ENCODE peak calls at places on chromosomes 1 and 21, in five cellular contexts. M, I, E, L and G are unnamed samples.

GRCh38 chr21:45264919-45265515 is 22.7 kb downstream of the POFUT2 start:
- DNase-seq in I (no peak), M (peak; percentile 2), E (no peak), L (no peak), G (no peak)

GRCh38 chr1:58162952-58163550 is 383.5 kb downstream of the OMA1 start:
- DNase-seq in E (peak; percentile 52), M (peak; percentile 87), L (no peak), I (no peak), G (no peak)

GRCh38 chr1:79848316-79848715 is 841.8 kb upstream of the ADGRL4 start:
- DNase-seq in L (no peak), E (peak; percentile 10), M (no peak), I (no peak), G (no peak)

GRCh38 chr1:156122519-156123355 is 8.2 kb downstream of the LMNA start:
- DNase-seq in I (no peak), L (peak; percentile 78), M (peak; percentile 76), E (peak; percentile 92), G (no peak)

GRCh38 chr1:13662498-13662897 is 37.5 kb upstream of the PRDM2 start:
- DNase-seq in I (no peak), E (no peak), M (peak; percentile 51), L (no peak), G (no peak)

GRCh38 chr1:188363943-188364342 is 1535.2 kb downstream of the PLA2G4A start:
- DNase-seq in I (no peak), E (no peak), L (no peak), M (no peak), G (no peak)

GRCh38 chr1:24203404-24203803 is 16.3 kb upstream of the IFNLR1 start:
- DNase-seq in I (no peak), L (no peak), M (no peak), E (no peak), G (no peak)

GRCh38 chr21:25002676-25003075 is 604.6 kb downstream of the MRPL39 start:
- DNase-seq in M (no peak), I (no peak), E (no peak), L (no peak), G (no peak)

GRCh38 chr21:41215856-41216408 is 48.0 kb downstream of the BACE2 start:
- DNase-seq in I (no peak), L (no peak), E (no peak), M (no peak), G (no peak)

GRCh38 chr1:106998431-106999002 is 58.0 kb upstream of the PRMT6 start:
- DNase-seq in M (peak; percentile 21), L (no peak), I (no peak), E (no peak), G (no peak)

GRCh38 chr1:239394107-239394506 is 7.7 kb downstream of the CHRM3 start:
- DNase-seq in L (no peak), I (no peak), M (no peak), E (no peak), G (no peak)
- H3K27ac ChIP-seq in L (no peak overlapping the region), I (no peak overlapping the region), M (no peak overlapping the region), E (no peak overlapping the region), G (no peak overlapping the region)

DNA sequence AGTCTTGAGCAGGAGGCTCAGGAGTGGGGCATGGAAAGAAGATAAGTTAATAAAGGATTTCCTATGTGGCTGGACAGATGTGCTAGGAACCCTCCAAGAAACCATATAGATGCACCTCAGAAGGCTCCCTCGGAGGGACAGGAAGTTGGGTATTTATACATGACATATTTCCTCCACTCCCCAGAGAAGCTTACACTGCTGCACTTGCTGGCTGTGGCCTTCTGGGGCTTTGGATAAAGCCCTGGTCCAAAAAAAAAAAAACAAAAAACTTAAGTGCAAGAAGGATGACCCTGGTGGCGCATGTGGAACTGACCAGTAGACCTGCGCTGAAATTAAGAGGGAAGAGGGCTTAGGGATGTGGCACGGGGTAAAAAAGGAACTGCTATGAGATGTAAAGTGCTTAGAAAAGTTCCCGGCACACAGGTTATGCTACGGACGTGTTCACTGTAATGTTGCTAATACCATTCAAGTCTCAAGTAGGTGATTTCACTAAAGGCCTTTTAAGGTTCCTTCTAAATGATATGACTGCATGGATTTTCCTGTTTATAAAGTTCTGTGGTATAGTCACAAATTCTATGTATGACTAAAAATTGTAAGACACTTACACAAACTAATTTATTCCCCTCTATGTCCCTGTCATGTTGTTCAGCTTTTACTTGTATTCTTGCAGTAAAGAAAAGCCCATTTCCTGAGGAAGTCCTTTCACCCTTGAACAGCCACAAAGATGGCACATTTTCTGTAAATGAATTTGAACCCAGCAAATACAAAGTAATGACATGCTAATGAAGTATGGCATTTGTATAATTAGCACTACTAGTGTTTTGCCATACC is 253.6 kb downstream of the HMCN1 start:
- DNase-seq in M (no peak), I (no peak), L (no peak), E (no peak), G (no peak)
- H3K4me1 ChIP-seq in M (no peaks in the 10 kb centered on the region), I (no peaks in the 10 kb centered on the region), L (peaks cover 20% of the 10 kb centered on the region), E (peaks cover 3% of the 10 kb centered on the region), G (peaks cover 5% of the 10 kb centered on the region)

DNA sequence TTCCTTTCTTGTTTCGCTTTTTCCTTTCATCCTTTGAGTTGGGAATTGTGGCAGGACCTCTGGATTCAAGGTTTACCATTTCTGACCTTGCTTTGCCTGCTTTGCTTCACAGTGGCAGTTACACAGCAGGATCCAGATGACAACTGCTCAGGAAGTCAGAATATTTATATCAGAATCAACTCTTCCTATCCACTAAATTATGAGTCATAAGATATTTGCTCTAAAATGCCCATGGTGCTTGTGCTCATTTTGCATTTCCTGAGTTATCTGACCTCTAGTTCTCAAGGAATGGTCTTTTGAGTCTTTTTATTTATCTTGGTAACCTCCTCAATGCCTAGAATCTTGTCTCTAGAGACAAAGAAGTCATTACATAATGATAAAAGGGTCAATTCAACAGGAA is 290.8 kb downstream of the LRRC7 start:
- DNase-seq in E (no peak), M (no peak), I (no peak), L (no peak), G (no peak)
- H3K27ac ChIP-seq in E (no peak overlapping the region), M (no peak overlapping the region), I (no peak overlapping the region), L (no peak overlapping the region), G (no peak overlapping the region)

DNA sequence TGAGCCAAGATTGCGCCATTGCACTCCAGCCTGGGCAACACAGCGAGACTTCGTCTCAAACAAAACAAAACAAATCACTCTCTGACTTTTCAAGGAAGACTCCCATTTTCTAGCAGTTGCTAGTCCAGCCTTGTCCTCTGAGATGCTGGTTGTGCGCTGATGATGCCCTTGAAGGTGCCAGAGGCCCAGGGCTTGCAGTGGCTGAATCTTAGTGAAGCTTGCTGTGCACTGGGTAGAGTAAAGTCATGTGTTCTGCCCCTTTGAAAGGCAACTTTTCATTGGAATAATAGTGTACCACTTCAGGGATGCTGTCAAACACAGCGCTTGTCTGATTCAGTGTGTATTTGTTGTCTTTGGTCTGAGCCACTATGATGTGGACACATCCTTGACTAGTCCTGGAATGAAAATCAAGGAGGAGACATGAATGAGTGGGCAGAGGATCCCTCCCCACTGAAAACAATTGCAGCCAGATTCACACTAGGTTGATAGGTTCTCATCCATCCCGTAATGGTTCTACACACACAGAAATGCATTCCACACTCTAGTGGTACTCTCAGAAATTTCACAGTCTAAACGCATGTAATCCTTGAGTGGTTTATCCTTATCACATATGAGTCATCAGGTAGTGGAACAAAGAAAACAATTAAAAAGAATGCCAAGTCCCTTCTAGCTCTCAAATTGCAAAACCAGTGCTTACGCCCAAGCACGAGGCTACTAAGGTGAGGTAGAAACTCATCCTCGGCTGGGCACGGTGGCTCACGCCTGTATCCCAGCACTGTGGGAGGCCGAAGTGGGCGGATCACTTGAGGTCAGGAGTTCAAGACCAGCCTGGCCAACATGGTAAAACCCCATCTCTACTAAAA is 17.8 kb upstream of the TDRD10 start:
- DNase-seq in I (no peak), L (no peak), M (peak; percentile 28), E (peak; percentile 86), G (no peak)
- H3K4me1 ChIP-seq in I (no peaks in the 10 kb centered on the region), L (no peaks in the 10 kb centered on the region), M (no peaks in the 10 kb centered on the region), E (peaks cover 3% of the 10 kb centered on the region), G (peaks cover 7% of the 10 kb centered on the region)

DNA sequence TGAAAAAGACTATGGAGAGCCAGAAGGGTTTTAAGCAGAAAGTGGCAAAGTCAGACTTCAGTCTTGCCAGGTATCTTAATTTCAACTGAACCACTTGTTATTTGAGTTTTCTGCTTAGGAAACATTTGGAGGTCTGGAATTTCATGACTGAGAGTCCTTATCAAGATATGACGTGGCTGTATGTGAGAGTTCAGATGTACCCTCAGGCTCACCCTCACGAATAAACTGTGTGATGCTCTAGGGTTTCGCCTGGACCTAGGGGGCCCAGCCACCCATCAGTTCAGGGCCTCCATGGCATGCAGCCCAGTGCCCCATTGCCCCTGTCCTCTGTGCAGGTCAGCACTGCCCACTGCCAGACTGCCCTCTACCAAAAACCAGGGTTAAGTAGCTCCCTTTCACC is 30.6 kb upstream of the TADA1 start:
- DNase-seq in I (no peak), L (no peak), M (no peak), E (no peak), G (no peak)
- H3K27ac ChIP-seq in I (no peak overlapping the region), L (peak overlapping the region; percentile 60), M (no peak overlapping the region), E (no peak overlapping the region), G (no peak overlapping the region)

GRCh38 chr1:244963231-244963826 is 99.0 kb upstream of the HNRNPU start:
- DNase-seq in M (no peak), L (no peak), I (no peak), E (peak; percentile 4), G (no peak)

GRCh38 chr1:244964112-244964971 is 100.0 kb upstream of the HNRNPU start:
- DNase-seq in L (no peak), I (peak; percentile 13), E (peak; percentile 90), M (peak; percentile 71), G (peak; percentile 12)

GRCh38 chr1:244965182-244965581 is 100.8 kb upstream of the HNRNPU start:
- DNase-seq in I (no peak), M (no peak), L (no peak), E (no peak), G (no peak)

GRCh38 chr1:244960904-244961303 is 96.6 kb upstream of the HNRNPU start:
- DNase-seq in L (no peak), M (no peak), E (no peak), I (no peak), G (no peak)

GRCh38 chr1:244962140-244962539 is 97.8 kb upstream of the HNRNPU start:
- DNase-seq in M (no peak), L (no peak), E (no peak), I (no peak), G (no peak)
- H3K4me1 ChIP-seq in M (peaks cover 28% of the 10 kb centered on the region), L (peaks cover 20% of the 10 kb centered on the region), E (peaks cover 13% of the 10 kb centered on the region), I (peaks cover 15% of the 10 kb centered on the region), G (peaks cover 16% of the 10 kb centered on the region)